ENCODE peak calls at places on chromosomes 16 and 17, in eight cellular contexts. One of them, this sample, is unnamed.

GRCh38 chr16:50308237-50308965 is 42.0 kb downstream of the ADCY7 start:
- DNase-seq in MM.1S: no peak
- DNase-seq in heart left ventricle: no peak
- DNase-seq in body of pancreas: peak; percentile 11
- DNase-seq in endothelial cell of umbilical vein: no peak
- DNase-seq in upper lobe of right lung: no peak
- DNase-seq in thyroid gland: no peak
- DNase-seq in PC-3: no peak
- DNase-seq in this sample: peak; percentile 40

GRCh38 chr16:27231692-27232060 is 28.4 kb downstream of the KDM8 start:
- DNase-seq in body of pancreas: no peak
- DNase-seq in upper lobe of right lung: no peak
- DNase-seq in MM.1S: no peak
- DNase-seq in endothelial cell of umbilical vein: no peak
- DNase-seq in PC-3: no peak
- DNase-seq in thyroid gland: no peak
- DNase-seq in heart left ventricle: no peak
- DNase-seq in this sample: no peak

GRCh38 chr17:29574732-29575510 is 6.4 kb downstream of the TP53I13 start:
- DNase-seq in endothelial cell of umbilical vein: no peak
- DNase-seq in body of pancreas: peak; percentile 61
- DNase-seq in MM.1S: no peak
- DNase-seq in upper lobe of right lung: peak; percentile 41
- DNase-seq in PC-3: no peak
- DNase-seq in thyroid gland: no peak
- DNase-seq in heart left ventricle: peak; percentile 18
- DNase-seq in this sample: peak; percentile 21

GRCh38 chr16:11264155-11264832 is 4.8 kb downstream of the TNP2 start:
- DNase-seq in upper lobe of right lung: no peak
- DNase-seq in thyroid gland: no peak
- DNase-seq in body of pancreas: no peak
- DNase-seq in heart left ventricle: no peak
- DNase-seq in MM.1S: no peak
- DNase-seq in endothelial cell of umbilical vein: no peak
- DNase-seq in PC-3: no peak
- DNase-seq in this sample: no peak

GRCh38 chr17:19000531-19001011 is 4.0 kb downstream of the FAM83G start:
- DNase-seq in endothelial cell of umbilical vein: no peak
- DNase-seq in thyroid gland: no peak
- DNase-seq in body of pancreas: no peak
- DNase-seq in heart left ventricle: no peak
- DNase-seq in upper lobe of right lung: no peak
- DNase-seq in MM.1S: no peak
- DNase-seq in PC-3: peak; percentile 34
- DNase-seq in this sample: no peak

GRCh38 chr17:32671891-32672290 is 185.1 kb downstream of the CDK5R1 start:
- DNase-seq in body of pancreas: peak; percentile 23
- DNase-seq in upper lobe of right lung: no peak
- DNase-seq in MM.1S: no peak
- DNase-seq in thyroid gland: peak; percentile 36
- DNase-seq in heart left ventricle: peak; percentile 55
- DNase-seq in endothelial cell of umbilical vein: peak; percentile 62
- DNase-seq in PC-3: peak; percentile 9
- DNase-seq in this sample: peak; percentile 84

GRCh38 chr16:70520612-70521297 is 2.6 kb downstream of the COG4 start:
- DNase-seq in MM.1S: no peak
- DNase-seq in upper lobe of right lung: no peak
- DNase-seq in endothelial cell of umbilical vein: no peak
- DNase-seq in thyroid gland: no peak
- DNase-seq in heart left ventricle: no peak
- DNase-seq in body of pancreas: no peak
- DNase-seq in PC-3: peak; percentile 64
- DNase-seq in this sample: no peak

GRCh38 chr16:48574148-48574547 is 35.8 kb downstream of the N4BP1 start:
- DNase-seq in MM.1S: no peak
- DNase-seq in upper lobe of right lung: no peak
- DNase-seq in endothelial cell of umbilical vein: no peak
- DNase-seq in thyroid gland: no peak
- DNase-seq in body of pancreas: no peak
- DNase-seq in PC-3: no peak
- DNase-seq in heart left ventricle: no peak
- DNase-seq in this sample: no peak

GRCh38 chr17:80970044-80970761 is 21.4 kb upstream of the CHMP6 start:
- DNase-seq in thyroid gland: peak; percentile 22
- DNase-seq in PC-3: peak; percentile 57
- DNase-seq in heart left ventricle: no peak
- DNase-seq in endothelial cell of umbilical vein: no peak
- DNase-seq in upper lobe of right lung: no peak
- DNase-seq in body of pancreas: no peak
- DNase-seq in MM.1S: peak; percentile 38
- DNase-seq in this sample: peak; percentile 66

GRCh38 chr16:21265104-21265825 is 12.8 kb downstream of the CRYM start:
- DNase-seq in upper lobe of right lung: no peak
- DNase-seq in body of pancreas: no peak
- DNase-seq in MM.1S: no peak
- DNase-seq in heart left ventricle: peak; percentile 71
- DNase-seq in endothelial cell of umbilical vein: no peak
- DNase-seq in PC-3: no peak
- DNase-seq in thyroid gland: no peak
- DNase-seq in this sample: no peak

GRCh38 chr17:80265205-80266068 is 4.8 kb downstream of the RNF213 start:
- DNase-seq in MM.1S: no peak
- DNase-seq in upper lobe of right lung: peak; percentile 71
- DNase-seq in PC-3: no peak
- DNase-seq in heart left ventricle: no peak
- DNase-seq in endothelial cell of umbilical vein: no peak
- DNase-seq in body of pancreas: no peak
- DNase-seq in thyroid gland: no peak
- DNase-seq in this sample: no peak

GRCh38 chr16:71203631-71204030 is 26.9 kb downstream of the HYDIN start:
- DNase-seq in thyroid gland: no peak
- DNase-seq in MM.1S: no peak
- DNase-seq in PC-3: no peak
- DNase-seq in heart left ventricle: no peak
- DNase-seq in body of pancreas: no peak
- DNase-seq in upper lobe of right lung: no peak
- DNase-seq in endothelial cell of umbilical vein: no peak
- DNase-seq in this sample: no peak

GRCh38 chr17:58344791-58345157 is 7.2 kb downstream of the SUPT4H1 start:
- DNase-seq in PC-3: no peak
- DNase-seq in endothelial cell of umbilical vein: no peak
- DNase-seq in heart left ventricle: no peak
- DNase-seq in thyroid gland: no peak
- DNase-seq in body of pancreas: no peak
- DNase-seq in MM.1S: peak; percentile 89
- DNase-seq in upper lobe of right lung: peak; percentile 21
- DNase-seq in this sample: no peak

GRCh38 chr16:47916266-47916665 is 239.5 kb downstream of the ABCC12 start:
- DNase-seq in endothelial cell of umbilical vein: no peak
- DNase-seq in body of pancreas: no peak
- DNase-seq in thyroid gland: no peak
- DNase-seq in MM.1S: no peak
- DNase-seq in PC-3: peak; percentile 13
- DNase-seq in upper lobe of right lung: no peak
- DNase-seq in heart left ventricle: no peak
- DNase-seq in this sample: no peak

GRCh38 chr16:53945996-53946395 is 242.0 kb downstream of the FTO start:
- DNase-seq in body of pancreas: peak; percentile 15
- DNase-seq in heart left ventricle: no peak
- DNase-seq in endothelial cell of umbilical vein: peak; percentile 58
- DNase-seq in upper lobe of right lung: no peak
- DNase-seq in MM.1S: no peak
- DNase-seq in PC-3: peak; percentile 55
- DNase-seq in thyroid gland: no peak
- DNase-seq in this sample: no peak

GRCh38 chr16:56354016-56354415 is 71.3 kb downstream of the AMFR start:
- DNase-seq in endothelial cell of umbilical vein: no peak
- DNase-seq in PC-3: no peak
- DNase-seq in thyroid gland: no peak
- DNase-seq in MM.1S: no peak
- DNase-seq in heart left ventricle: peak; percentile 7
- DNase-seq in upper lobe of right lung: peak; percentile 22
- DNase-seq in body of pancreas: no peak
- DNase-seq in this sample: peak; percentile 54

GRCh38 chr17:39939588-39940419 is 12.3 kb downstream of the LRRC3C start:
- DNase-seq in upper lobe of right lung: no peak
- DNase-seq in body of pancreas: no peak
- DNase-seq in heart left ventricle: peak; percentile 41
- DNase-seq in MM.1S: peak; percentile 92
- DNase-seq in thyroid gland: no peak
- DNase-seq in endothelial cell of umbilical vein: peak; percentile 31
- DNase-seq in PC-3: peak; percentile 24
- DNase-seq in this sample: no peak

GRCh38 chr16:4111748-4112696 is 4.2 kb downstream of the ADCY9 start:
- DNase-seq in upper lobe of right lung: no peak
- DNase-seq in thyroid gland: peak; percentile 47
- DNase-seq in heart left ventricle: no peak
- DNase-seq in endothelial cell of umbilical vein: no peak
- DNase-seq in PC-3: peak; percentile 9
- DNase-seq in MM.1S: no peak
- DNase-seq in body of pancreas: no peak
- DNase-seq in this sample: peak; percentile 26

GRCh38 chr16:22813946-22814325 is at the start of gene HS3ST2:
- DNase-seq in MM.1S: no peak
- DNase-seq in PC-3: no peak
- DNase-seq in upper lobe of right lung: peak; percentile 71
- DNase-seq in endothelial cell of umbilical vein: no peak
- DNase-seq in heart left ventricle: peak; percentile 46
- DNase-seq in body of pancreas: peak; percentile 15
- DNase-seq in thyroid gland: no peak
- DNase-seq in this sample: peak; percentile 91

DNA sequence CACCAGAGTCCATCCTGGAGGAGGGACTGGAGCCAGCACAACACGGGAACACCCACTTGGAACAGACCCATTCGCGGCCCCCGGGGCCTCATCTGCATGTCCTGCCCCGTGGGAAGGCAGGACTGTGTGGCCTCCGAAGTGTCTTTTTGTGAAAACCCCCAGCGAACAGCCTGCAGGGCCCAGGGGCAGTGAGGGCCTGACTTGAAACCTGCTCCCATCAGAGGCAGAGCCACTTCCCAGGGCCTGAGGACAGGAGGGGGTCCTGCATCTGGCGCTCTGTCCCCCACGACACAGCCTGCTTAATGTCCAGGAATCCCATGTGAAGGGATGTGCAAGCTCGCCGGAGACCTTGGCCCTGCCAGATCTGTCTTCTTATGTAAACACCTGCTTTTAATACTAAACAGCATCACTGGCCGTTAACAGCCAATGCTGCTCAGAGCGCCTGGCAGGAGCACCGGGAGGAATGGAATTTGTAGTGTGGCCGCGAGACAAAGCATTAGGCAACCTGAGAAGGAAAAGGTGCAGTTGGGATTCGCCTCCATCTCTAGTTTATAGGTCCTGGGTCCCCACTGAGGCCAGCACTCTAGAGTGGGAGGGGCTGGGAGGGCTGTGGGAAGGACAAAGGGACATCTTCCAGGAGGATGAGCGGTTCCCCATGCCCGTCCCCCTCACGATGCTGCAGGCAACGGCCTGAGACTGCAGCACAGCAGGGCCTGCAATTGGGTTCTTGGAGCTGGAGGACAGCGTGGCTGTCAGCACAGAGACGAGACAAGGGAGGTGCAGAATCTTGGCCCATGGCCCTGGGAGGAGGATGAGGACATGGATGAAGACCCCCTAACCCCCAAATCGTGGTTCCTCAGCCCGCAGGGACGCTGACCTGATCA is 9.6 kb upstream of the EVPL start:
- DNase-seq in thyroid gland: no peak
- DNase-seq in heart left ventricle: no peak
- DNase-seq in MM.1S: no peak
- DNase-seq in PC-3: no peak
- DNase-seq in upper lobe of right lung: no peak
- DNase-seq in endothelial cell of umbilical vein: no peak
- DNase-seq in body of pancreas: no peak
- DNase-seq in this sample: no peak
- H3K4me1 ChIP-seq in thyroid gland: no peaks in the 10 kb centered on the region
- H3K4me1 ChIP-seq in heart left ventricle: no peaks in the 10 kb centered on the region
- H3K4me1 ChIP-seq in MM.1S: no peaks in the 10 kb centered on the region
- H3K4me1 ChIP-seq in PC-3: no peaks in the 10 kb centered on the region
- H3K4me1 ChIP-seq in upper lobe of right lung: no peaks in the 10 kb centered on the region
- H3K4me1 ChIP-seq in endothelial cell of umbilical vein: peaks cover 5% of the 10 kb centered on the region
- H3K4me1 ChIP-seq in body of pancreas: peaks cover 16% of the 10 kb centered on the region
- H3K4me1 ChIP-seq in this sample: no peaks in the 10 kb centered on the region

DNA sequence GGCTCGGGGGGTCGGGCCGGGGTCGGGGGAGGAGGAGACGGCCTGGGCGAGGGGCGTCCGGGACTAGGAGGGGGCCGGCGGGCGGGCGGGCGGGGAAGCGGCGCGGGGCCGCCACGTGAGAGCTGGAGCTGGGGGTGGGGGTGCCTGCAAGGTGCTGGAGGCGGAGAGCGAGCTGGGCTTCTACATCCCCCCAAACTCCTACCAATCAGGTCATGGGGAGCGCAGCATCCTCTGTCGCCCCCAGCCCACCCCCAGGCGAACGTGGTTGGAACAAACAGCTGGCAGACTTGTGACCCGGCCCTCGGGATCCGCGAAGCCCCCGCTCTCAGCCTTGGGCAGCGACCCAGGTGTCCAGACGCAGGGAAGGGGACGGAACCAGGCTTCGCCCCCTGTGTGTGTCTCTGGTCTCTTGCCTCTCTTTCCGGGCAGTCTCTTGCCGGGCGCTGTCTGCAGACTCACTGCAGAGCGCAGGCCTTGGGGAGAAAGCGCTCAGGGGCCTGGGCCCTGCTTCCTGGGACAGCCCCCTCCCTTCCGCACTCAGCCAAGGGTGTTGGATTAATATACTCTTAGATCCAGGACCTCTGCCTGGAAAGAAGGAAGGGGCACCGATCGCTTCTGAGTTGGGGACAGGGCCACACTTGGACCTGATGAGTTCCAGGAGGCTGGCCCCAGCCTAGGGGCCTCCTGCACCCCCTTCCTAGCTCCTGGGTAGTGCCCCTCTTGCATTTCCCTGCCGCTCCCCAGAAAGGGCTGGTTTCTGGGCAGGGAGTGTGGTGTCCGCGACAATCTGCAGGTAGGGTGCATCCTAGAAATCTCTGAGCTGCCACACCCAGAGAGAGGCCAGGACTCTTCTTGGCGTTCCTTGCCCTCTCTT is 730 bp downstream of the RASL10B start:
- DNase-seq in heart left ventricle: no peak
- DNase-seq in MM.1S: no peak
- DNase-seq in upper lobe of right lung: no peak
- DNase-seq in PC-3: no peak
- DNase-seq in body of pancreas: no peak
- DNase-seq in endothelial cell of umbilical vein: no peak
- DNase-seq in thyroid gland: no peak
- DNase-seq in this sample: no peak
- H3K27ac ChIP-seq in heart left ventricle: no peak overlapping the region
- H3K27ac ChIP-seq in MM.1S: no peak overlapping the region
- H3K27ac ChIP-seq in upper lobe of right lung: no peak overlapping the region
- H3K27ac ChIP-seq in PC-3: no peak overlapping the region
- H3K27ac ChIP-seq in body of pancreas: no peak overlapping the region
- H3K27ac ChIP-seq in endothelial cell of umbilical vein: no peak overlapping the region
- H3K27ac ChIP-seq in thyroid gland: no peak overlapping the region
- H3K27ac ChIP-seq in this sample: no peak overlapping the region

GRCh38 chr16:84196101-84196500 is 5.1 kb downstream of the ADAD2 start:
- DNase-seq in thyroid gland: no peak
- DNase-seq in upper lobe of right lung: no peak
- DNase-seq in heart left ventricle: no peak
- DNase-seq in body of pancreas: no peak
- DNase-seq in MM.1S: no peak
- DNase-seq in endothelial cell of umbilical vein: no peak
- DNase-seq in PC-3: no peak
- DNase-seq in this sample: peak; percentile 69
- H3K27me3 ChIP-seq in thyroid gland: no peaks in the 10 kb centered on the region
- H3K27me3 ChIP-seq in upper lobe of right lung: no peaks in the 10 kb centered on the region
- H3K27me3 ChIP-seq in heart left ventricle: no peaks in the 10 kb centered on the region
- H3K27me3 ChIP-seq in body of pancreas: no peaks in the 10 kb centered on the region
- H3K27me3 ChIP-seq in MM.1S: peaks cover 3% of the 10 kb centered on the region
- H3K27me3 ChIP-seq in endothelial cell of umbilical vein: no peaks in the 10 kb centered on the region
- H3K27me3 ChIP-seq in PC-3: no peaks in the 10 kb centered on the region
- H3K27me3 ChIP-seq in this sample: no peaks in the 10 kb centered on the region

GRCh38 chr17:69596141-69596540 is 181.6 kb downstream of the MAP2K6 start:
- DNase-seq in body of pancreas: no peak
- DNase-seq in upper lobe of right lung: no peak
- DNase-seq in MM.1S: no peak
- DNase-seq in heart left ventricle: no peak
- DNase-seq in thyroid gland: peak; percentile 56
- DNase-seq in PC-3: no peak
- DNase-seq in endothelial cell of umbilical vein: no peak
- DNase-seq in this sample: no peak
- H3K4me1 ChIP-seq in body of pancreas: no peaks in the 10 kb centered on the region
- H3K4me1 ChIP-seq in upper lobe of right lung: no peaks in the 10 kb centered on the region
- H3K4me1 ChIP-seq in MM.1S: no peaks in the 10 kb centered on the region
- H3K4me1 ChIP-seq in heart left ventricle: no peaks in the 10 kb centered on the region
- H3K4me1 ChIP-seq in thyroid gland: peaks cover 11% of the 10 kb centered on the region
- H3K4me1 ChIP-seq in PC-3: peaks cover 12% of the 10 kb centered on the region
- H3K4me1 ChIP-seq in endothelial cell of umbilical vein: peaks cover 38% of the 10 kb centered on the region
- H3K4me1 ChIP-seq in this sample: no peaks in the 10 kb centered on the region